ENCODE peak calls at places on chromosomes 3 and 15, in four cellular contexts. D is GM12878, I is IMR-90, X is HepG2. U is an unnamed sample.

GRCh38 chr3:195255176-195255500 is 15.8 kb downstream of the XXYLT1 start:
- DNase-seq in X (no peak), D (no peak), I (no peak), U (no peak)

GRCh38 chr3:32374788-32375595 is 16.7 kb upstream of the CMTM7 start:
- DNase-seq in I (peak; percentile 74), D (peak; percentile 42), X (peak; percentile 63), U (peak; percentile 76)

GRCh38 chr3:189744235-189744634 is 113.0 kb downstream of the TP63 start:
- DNase-seq in D (no peak), I (no peak), X (no peak), U (no peak)

GRCh38 chr3:135159848-135160247 is 364.8 kb downstream of the EPHB1 start:
- DNase-seq in X (no peak), D (no peak), I (no peak), U (no peak)

GRCh38 chr3:128416578-128417150 is 50.0 kb downstream of the DNAJB8 start:
- DNase-seq in I (peak; percentile 71), D (no peak), X (peak; percentile 78), U (peak; percentile 66)

GRCh38 chr15:56929933-56930332 is 11.5 kb downstream of the TCF12 start:
- DNase-seq in I (no peak), D (no peak), X (no peak), U (no peak)

GRCh38 chr15:40252141-40252437 is 13.2 kb downstream of the PAK6 start:
- DNase-seq in I (no peak), X (no peak), D (no peak), U (no peak)

GRCh38 chr3:2771193-2771592 is 339.0 kb downstream of the IL5RA start:
- DNase-seq in X (no peak), D (peak; percentile 39), I (no peak), U (no peak)

GRCh38 chr3:10015476-10015904 is 10.7 kb upstream of the FANCD2 start:
- DNase-seq in D (no peak), I (peak; percentile 97), X (no peak), U (no peak)

GRCh38 chr15:52481915-52482314 is 46.8 kb downstream of the MYO5A start:
- DNase-seq in X (no peak), I (peak; percentile 84), D (peak; percentile 81), U (no peak)

GRCh38 chr3:140823106-140823505 is 118.5 kb upstream of the SLC25A36 start:
- DNase-seq in X (no peak), I (no peak), D (no peak), U (no peak)

GRCh38 chr3:56125358-56126005 is 342.8 kb downstream of the ERC2 start:
- DNase-seq in I (peak; percentile 80), D (no peak), X (no peak), U (peak; percentile 4)

GRCh38 chr15:67104453-67104852 is 39.1 kb downstream of the SMAD3 start:
- DNase-seq in I (no peak), D (no peak), X (no peak), U (no peak)

GRCh38 chr3:159872374-159873109 is 116.1 kb upstream of the IL12A start:
- DNase-seq in D (no peak), X (no peak), I (peak; percentile 95), U (no peak)

GRCh38 chr3:177529716-177530335 is 332.5 kb upstream of the TBL1XR1 start:
- DNase-seq in D (no peak), I (peak; percentile 58), X (no peak), U (no peak)

GRCh38 chr3:119580148-119580760 is 962 bp downstream of the ADPRH start:
- DNase-seq in X (no peak), D (no peak), I (no peak), U (no peak)

GRCh38 chr15:47027322-47027946 is 689.9 kb upstream of the SEMA6D start:
- DNase-seq in I (no peak), X (no peak), D (no peak), U (no peak)

GRCh38 chr3:194869482-194870169 is 183.9 kb downstream of the FAM43A start:
- DNase-seq in X (no peak), D (no peak), I (peak; percentile 96), U (no peak)

GRCh38 chr3:189813652-189814245 is 182.6 kb downstream of the TP63 start:
- DNase-seq in X (no peak), I (no peak), D (no peak), U (no peak)

GRCh38 chr3:126971891-126972351 is 11.0 kb upstream of the PLXNA1 start:
- DNase-seq in I (peak; percentile 61), D (no peak), X (no peak), U (no peak)

GRCh38 chr3:65548848-65549625 is 489.7 kb downstream of the MAGI1 start:
- DNase-seq in X (peak; percentile 9), D (no peak), I (no peak), U (no peak)

GRCh38 chr3:134749802-134750553 is 45.1 kb upstream of the EPHB1 start:
- DNase-seq in D (no peak), X (no peak), I (no peak), U (no peak)

GRCh38 chr3:51961607-51962569 is 5.4 kb downstream of the PCBP4 start:
- DNase-seq in I (no peak), X (no peak), D (no peak), U (no peak)

GRCh38 chr15:96896766-96897165 is 566.3 kb downstream of the NR2F2 start:
- DNase-seq in I (no peak), X (no peak), D (no peak), U (no peak)

GRCh38 chr3:134149286-134149685 is 101.4 kb downstream of the RYK start:
- DNase-seq in I (no peak), D (no peak), X (no peak), U (no peak)

GRCh38 chr3:127949446-127949845 is 34.4 kb downstream of the KBTBD12 start:
- DNase-seq in I (no peak), X (no peak), D (no peak), U (no peak)

GRCh38 chr3:97497138-97497537 is 267.4 kb upstream of the ARL6 start:
- DNase-seq in X (peak; percentile 3), I (no peak), D (no peak), U (no peak)

GRCh38 chr3:129616713-129617112 is 10.2 kb upstream of the PLXND1 start:
- DNase-seq in D (no peak), I (peak; percentile 83), X (no peak), U (no peak)

GRCh38 chr15:80645494-80646065 is 49.5 kb upstream of the ABHD17C start:
- DNase-seq in I (peak; percentile 46), X (no peak), D (no peak), U (no peak)

GRCh38 chr3:85576091-85576690 is 617.4 kb downstream of the CADM2 start:
- DNase-seq in D (no peak), I (peak; percentile 55), X (peak; percentile 44), U (peak; percentile 39)

GRCh38 chr3:45679805-45680204 is 9.4 kb upstream of the SACM1L start:
- DNase-seq in D (no peak), I (no peak), X (no peak), U (no peak)

GRCh38 chr15:68572921-68573320 is 5.9 kb upstream of the CORO2B start:
- DNase-seq in D (no peak), I (no peak), X (no peak), U (no peak)

GRCh38 chr15:96276438-96277210 is 53.9 kb upstream of the NR2F2 start:
- DNase-seq in X (no peak), D (no peak), I (peak; percentile 85), U (no peak)

DNA sequence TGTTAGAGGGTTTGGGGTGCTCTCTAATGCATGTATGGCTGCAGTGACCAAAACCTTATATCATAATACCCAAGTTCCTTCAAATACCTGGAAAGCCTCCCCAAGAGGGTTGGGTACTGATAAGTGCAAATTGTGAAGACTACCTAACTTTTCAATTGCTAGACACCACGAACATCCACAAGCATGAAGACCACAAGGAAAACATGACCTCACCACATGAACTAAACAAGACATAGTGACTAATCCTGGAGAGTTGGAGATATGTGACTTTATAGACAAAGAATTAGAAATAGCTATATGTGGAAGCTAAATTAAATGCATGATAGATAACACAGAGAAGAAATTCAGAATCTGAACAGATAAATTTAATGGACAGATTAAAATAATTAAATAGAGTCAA is 23.9 kb upstream of the AADACL2 start:
- DNase-seq in I (peak; percentile 85), X (no peak), D (no peak), U (no peak)
- TF ChIP-seq MXI1 in I (no peak), X (no peak), D (no peak), U (no peak)

GRCh38 chr3:193816656-193817311 is 223.8 kb downstream of the OPA1 start:
- DNase-seq in D (no peak), I (peak; percentile 11), X (no peak), U (peak; percentile 78)
- H3K27ac ChIP-seq in D (no peak overlapping the region), I (no peak overlapping the region), X (no peak overlapping the region), U (no peak overlapping the region)

GRCh38 chr3:156298014-156298413 is 177.6 kb downstream of the KCNAB1 start:
- DNase-seq in X (no peak), D (no peak), I (no peak), U (no peak)
- TF ChIP-seq MXI1 in X (no peak), D (no peak), I (no peak), U (no peak)

DNA sequence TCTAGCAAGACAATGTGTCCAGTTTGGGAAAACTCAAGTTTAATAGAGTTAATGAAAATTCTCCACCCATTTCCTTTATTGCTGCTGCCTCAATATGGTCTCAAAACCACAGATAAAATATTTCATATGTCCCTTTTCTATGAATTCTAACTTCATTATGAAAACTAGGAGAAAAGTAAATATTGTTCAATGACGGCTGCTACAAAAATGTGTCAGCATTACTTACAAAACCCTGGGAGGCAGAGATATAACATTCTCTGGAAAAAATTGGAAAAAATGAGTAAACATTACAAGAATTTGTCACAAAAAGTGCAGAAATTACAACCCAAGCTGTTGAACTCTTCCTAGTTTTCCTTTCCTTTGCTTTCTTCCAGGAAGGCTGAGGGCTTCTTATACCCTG is 22.2 kb upstream of the FBN1 start:
- DNase-seq in D (no peak), X (no peak), I (peak; percentile 50), U (no peak)
- H3K27ac ChIP-seq in D (no peak overlapping the region), X (no peak overlapping the region), I (peak overlapping the region; percentile 30), U (no peak overlapping the region)

U was measured in K562.